ENCODE peak calls at places on chromosomes 7 and 10, in eight cellular contexts. Y, M, V, W, P, C, I and N are unnamed samples.

GRCh38 chr10:6280291-6280690 is 77.6 kb downstream of the PFKFB3 start:
- DNase-seq in Y (no peak), M (no peak), V (no peak), W (no peak), P (no peak), C (no peak), I (no peak), N (no peak)

GRCh38 chr10:30557884-30558283 is 71.7 kb downstream of the LYZL2 start:
- DNase-seq in Y (no peak), M (no peak), V (no peak), W (no peak), P (no peak), C (no peak), I (no peak), N (peak)

GRCh38 chr7:136870799-136871487 is 2.5 kb downstream of the CHRM2 start:
- DNase-seq in Y (no peak), M (no peak), V (peak), W (no peak), P (no peak), C (peak), I (no peak), N (no peak)

GRCh38 chr7:116367171-116367813 is 132.2 kb upstream of the CAV2 start:
- DNase-seq in Y (no peak), M (peak), V (no peak), W (no peak), P (no peak), C (peak), I (no peak), N (no peak)

GRCh38 chr10:57621466-57621865 is 646.2 kb downstream of the IPMK start:
- DNase-seq in Y (no peak), M (no peak), V (no peak), W (no peak), P (no peak), C (no peak), I (no peak), N (no peak)

GRCh38 chr10:78805176-78805575 is 263.6 kb upstream of the ZMIZ1 start:
- DNase-seq in Y (no peak), M (peak), V (no peak), W (no peak), P (no peak), C (no peak), I (no peak), N (peak)

GRCh38 chr10:44970812-44971395 is 7.7 kb downstream of the DEPP1 start:
- DNase-seq in Y (no peak), M (no peak), V (no peak), W (no peak), P (no peak), C (no peak), I (no peak), N (no peak)

GRCh38 chr10:66827353-66827752 is 98.5 kb upstream of the LRRTM3 start:
- DNase-seq in Y (no peak), M (no peak), V (no peak), W (peak), P (no peak), C (no peak), I (no peak), N (peak)

GRCh38 chr7:135716677-135717238 is 11.2 kb downstream of the SLC13A4 start:
- DNase-seq in Y (no peak), M (no peak), V (no peak), W (no peak), P (no peak), C (no peak), I (no peak), N (peak)

GRCh38 chr10:63208981-63209380 is 75.9 kb downstream of the NRBF2 start:
- DNase-seq in Y (no peak), M (no peak), V (no peak), W (no peak), P (no peak), C (peak), I (no peak), N (peak)

GRCh38 chr7:117202511-117202910 is 120.3 kb downstream of the WNT2 start:
- DNase-seq in Y (no peak), M (no peak), V (no peak), W (no peak), P (no peak), C (no peak), I (no peak), N (peak)

GRCh38 chr7:47801423-47801822 is 146.8 kb downstream of the PKD1L1 start:
- DNase-seq in Y (no peak), M (no peak), V (no peak), W (no peak), P (no peak), C (no peak), I (no peak), N (no peak)